ENCODE peak calls at places on chromosomes 12 and 14, in seven cellular contexts. One of them, this sample, is unnamed.

GRCh38 chr12:70507442-70507841 is 129.8 kb downstream of the PTPRB start:
- DNase-seq in NCI-H510A treated with DMSO at 0.1 percent for 48 hours: no peak
- DNase-seq in activated T-helper 1 cell treated with anti-CD3 and anti-CD28 coated beads, Interleukin-2, amount 50 U/mL, for 16 hours: no peak
- DNase-seq in RCC 7860: no peak
- DNase-seq in heart left ventricle: no peak
- DNase-seq in NAMALWA: no peak
- DNase-seq in effector CD4-positive, alpha-beta T cell: no peak
- DNase-seq in this sample: no peak

GRCh38 chr14:104315169-104315568 is 176.8 kb downstream of the KIF26A start:
- DNase-seq in NCI-H510A treated with DMSO at 0.1 percent for 48 hours: no peak
- DNase-seq in RCC 7860: no peak
- DNase-seq in NAMALWA: no peak
- DNase-seq in heart left ventricle: no peak
- DNase-seq in effector CD4-positive, alpha-beta T cell: no peak
- DNase-seq in activated T-helper 1 cell treated with anti-CD3 and anti-CD28 coated beads, Interleukin-2, amount 50 U/mL, for 16 hours: no peak
- DNase-seq in this sample: no peak

GRCh38 chr14:22428681-22429315 is 160.2 kb downstream of the DAD1 start:
- DNase-seq in NAMALWA: no peak
- DNase-seq in activated T-helper 1 cell treated with anti-CD3 and anti-CD28 coated beads, Interleukin-2, amount 50 U/mL, for 16 hours: no peak
- DNase-seq in NCI-H510A treated with DMSO at 0.1 percent for 48 hours: no peak
- DNase-seq in RCC 7860: no peak
- DNase-seq in heart left ventricle: no peak
- DNase-seq in effector CD4-positive, alpha-beta T cell: no peak
- DNase-seq in this sample: no peak

GRCh38 chr12:49470986-49471385 is 67.8 kb upstream of the KCNH3 start:
- DNase-seq in activated T-helper 1 cell treated with anti-CD3 and anti-CD28 coated beads, Interleukin-2, amount 50 U/mL, for 16 hours: no peak
- DNase-seq in heart left ventricle: no peak
- DNase-seq in effector CD4-positive, alpha-beta T cell: no peak
- DNase-seq in RCC 7860: no peak
- DNase-seq in NCI-H510A treated with DMSO at 0.1 percent for 48 hours: no peak
- DNase-seq in NAMALWA: no peak
- DNase-seq in this sample: no peak

GRCh38 chr14:42143114-42143513 is 536.4 kb downstream of the LRFN5 start:
- DNase-seq in NAMALWA: no peak
- DNase-seq in effector CD4-positive, alpha-beta T cell: no peak
- DNase-seq in NCI-H510A treated with DMSO at 0.1 percent for 48 hours: no peak
- DNase-seq in activated T-helper 1 cell treated with anti-CD3 and anti-CD28 coated beads, Interleukin-2, amount 50 U/mL, for 16 hours: no peak
- DNase-seq in heart left ventricle: no peak
- DNase-seq in RCC 7860: no peak
- DNase-seq in this sample: no peak

GRCh38 chr12:49847161-49847560 is 4.3 kb upstream of the BCDIN3D start:
- DNase-seq in effector CD4-positive, alpha-beta T cell: no peak
- DNase-seq in heart left ventricle: no peak
- DNase-seq in NAMALWA: no peak
- DNase-seq in activated T-helper 1 cell treated with anti-CD3 and anti-CD28 coated beads, Interleukin-2, amount 50 U/mL, for 16 hours: no peak
- DNase-seq in RCC 7860: no peak
- DNase-seq in NCI-H510A treated with DMSO at 0.1 percent for 48 hours: no peak
- DNase-seq in this sample: no peak

GRCh38 chr14:75200451-75200850 is 24.0 kb upstream of the TMED10 start:
- DNase-seq in NCI-H510A treated with DMSO at 0.1 percent for 48 hours: peak
- DNase-seq in heart left ventricle: no peak
- DNase-seq in RCC 7860: no peak
- DNase-seq in NAMALWA: no peak
- DNase-seq in effector CD4-positive, alpha-beta T cell: no peak
- DNase-seq in activated T-helper 1 cell treated with anti-CD3 and anti-CD28 coated beads, Interleukin-2, amount 50 U/mL, for 16 hours: no peak
- DNase-seq in this sample: no peak

GRCh38 chr14:55881577-55882241 is 236.5 kb upstream of the PELI2 start:
- DNase-seq in effector CD4-positive, alpha-beta T cell: no peak
- DNase-seq in heart left ventricle: no peak
- DNase-seq in NCI-H510A treated with DMSO at 0.1 percent for 48 hours: no peak
- DNase-seq in NAMALWA: no peak
- DNase-seq in activated T-helper 1 cell treated with anti-CD3 and anti-CD28 coated beads, Interleukin-2, amount 50 U/mL, for 16 hours: no peak
- DNase-seq in RCC 7860: no peak
- DNase-seq in this sample: no peak

GRCh38 chr14:104227806-104228205 is 89.4 kb downstream of the KIF26A start:
- DNase-seq in RCC 7860: no peak
- DNase-seq in NAMALWA: no peak
- DNase-seq in heart left ventricle: no peak
- DNase-seq in effector CD4-positive, alpha-beta T cell: no peak
- DNase-seq in NCI-H510A treated with DMSO at 0.1 percent for 48 hours: no peak
- DNase-seq in activated T-helper 1 cell treated with anti-CD3 and anti-CD28 coated beads, Interleukin-2, amount 50 U/mL, for 16 hours: no peak
- DNase-seq in this sample: no peak

GRCh38 chr12:113424915-113425823 is 3.0 kb downstream of the SDSL start:
- DNase-seq in activated T-helper 1 cell treated with anti-CD3 and anti-CD28 coated beads, Interleukin-2, amount 50 U/mL, for 16 hours: peak
- DNase-seq in RCC 7860: peak
- DNase-seq in NAMALWA: peak
- DNase-seq in NCI-H510A treated with DMSO at 0.1 percent for 48 hours: peak
- DNase-seq in heart left ventricle: no peak
- DNase-seq in effector CD4-positive, alpha-beta T cell: peak
- DNase-seq in this sample: peak

GRCh38 chr14:23167006-23167847 is 16.2 kb downstream of the SLC7A8 start:
- DNase-seq in RCC 7860: no peak
- DNase-seq in effector CD4-positive, alpha-beta T cell: no peak
- DNase-seq in NCI-H510A treated with DMSO at 0.1 percent for 48 hours: no peak
- DNase-seq in activated T-helper 1 cell treated with anti-CD3 and anti-CD28 coated beads, Interleukin-2, amount 50 U/mL, for 16 hours: no peak
- DNase-seq in heart left ventricle: no peak
- DNase-seq in NAMALWA: no peak
- DNase-seq in this sample: no peak